ENCODE peak calls at places on chromosome 14, in seven cellular contexts. B is colonic mucosa; N is keratinocyte; W is CD8-positive, alpha-beta T cell; O is mucosa of descending colon; R is astrocyte; K is AG10803. H is an unnamed sample.

GRCh38 chr14:43359317-43359716 is 1147.8 kb downstream of the FSCB start:
- DNase-seq in K (no peak), B (no peak), N (no peak), O (no peak), R (no peak), W (no peak), H (no peak)

GRCh38 chr14:21332950-21333349 is 50.9 kb downstream of the SUPT16H start:
- DNase-seq in R (no peak), W (no peak), K (no peak), O (no peak), N (no peak), B (no peak), H (no peak)

GRCh38 chr14:71384007-71384605 is 476.8 kb downstream of the PCNX1 start:
- DNase-seq in W (no peak), R (no peak), N (no peak), K (no peak), B (no peak), O (no peak), H (no peak)

GRCh38 chr14:78005325-78005724 is 164.8 kb upstream of the NRXN3 start:
- DNase-seq in O (no peak), R (peak), B (no peak), N (no peak), K (peak), W (no peak), H (no peak)

GRCh38 chr14:85948163-85948562 is 418.2 kb downstream of the FLRT2 start:
- DNase-seq in O (no peak), N (no peak), B (no peak), W (no peak), K (no peak), R (no peak), H (no peak)

GRCh38 chr14:74048291-74048690 is 29.1 kb downstream of the BBOF1 start:
- DNase-seq in K (no peak), N (peak), R (peak), O (no peak), B (no peak), W (no peak), H (no peak)

GRCh38 chr14:77973246-77973645 is 173.3 kb downstream of the ADCK1 start:
- DNase-seq in N (no peak), W (no peak), O (no peak), R (no peak), K (no peak), B (no peak), H (no peak)

GRCh38 chr14:65164068-65164824 is 61.9 kb upstream of the MAX start:
- DNase-seq in B (peak), O (no peak), N (no peak), W (peak), K (peak), R (no peak), H (no peak)

GRCh38 chr14:90354551-90355298 is 23.0 kb upstream of the NRDE2 start:
- DNase-seq in N (no peak), W (no peak), B (no peak), R (no peak), O (no peak), K (no peak), H (no peak)

GRCh38 chr14:81889529-81889928 is 355.9 kb upstream of the SEL1L start:
- DNase-seq in W (no peak), K (no peak), O (no peak), N (no peak), B (no peak), R (no peak), H (no peak)

GRCh38 chr14:71720978-71721624 is 211.1 kb upstream of the RGS6 start:
- DNase-seq in B (peak), R (peak), N (peak), K (peak), O (no peak), W (no peak), H (no peak)

GRCh38 chr14:69694730-69695663 is 71.9 kb upstream of the SRSF5 start:
- DNase-seq in B (peak), O (peak), R (peak), N (no peak), W (no peak), K (peak), H (no peak)

GRCh38 chr14:88793259-88793625 is 489 bp upstream of the EML5 start:
- DNase-seq in R (no peak), K (no peak), W (no peak), B (peak), O (no peak), N (no peak), H (no peak)

GRCh38 chr14:100849432-100849831 is 23.5 kb downstream of the MEG3 start:
- DNase-seq in N (no peak), R (peak), W (no peak), K (no peak), B (no peak), O (peak), H (no peak)

GRCh38 chr14:76773188-76773885 is 12.1 kb downstream of the VASH1 start:
- DNase-seq in B (peak), W (no peak), O (no peak), R (peak), N (no peak), K (peak), H (peak)

GRCh38 chr14:57865066-57865449 is 834 bp downstream of the SLC35F4 start:
- DNase-seq in B (no peak), K (no peak), W (no peak), O (no peak), R (no peak), N (no peak), H (no peak)

GRCh38 chr14:98959410-98959809 is 312.6 kb downstream of the BCL11B start:
- DNase-seq in R (no peak), N (no peak), K (no peak), O (no peak), W (no peak), B (no peak), H (no peak)

GRCh38 chr14:96108061-96108795 is 69.1 kb downstream of the C14orf132 start:
- DNase-seq in W (peak), O (no peak), R (no peak), K (no peak), B (no peak), N (no peak), H (no peak)

GRCh38 chr14:88955470-88955869 is 131.0 kb downstream of the TTC8 start:
- DNase-seq in W (no peak), N (no peak), K (peak), O (no peak), B (no peak), R (peak), H (no peak)

GRCh38 chr14:52369305-52369781 is 55.2 kb downstream of the PTGER2 start:
- DNase-seq in O (no peak), W (no peak), B (no peak), R (peak), N (peak), K (peak), H (peak)

GRCh38 chr14:57611555-57612075 is 118.0 kb upstream of the CCDC198 start:
- DNase-seq in B (no peak), O (no peak), N (no peak), K (no peak), W (no peak), R (no peak), H (no peak)

GRCh38 chr14:101185081-101185835 is 281.7 kb upstream of the RTL1 start:
- DNase-seq in O (no peak), B (no peak), K (no peak), R (no peak), W (no peak), N (no peak), H (no peak)

GRCh38 chr14:56216631-56217379 is 98.6 kb downstream of the PELI2 start:
- DNase-seq in W (no peak), B (no peak), O (no peak), N (no peak), R (peak), K (peak), H (no peak)

GRCh38 chr14:94048676-94049624 is 22.8 kb downstream of the OTUB2 start:
- DNase-seq in K (no peak), W (no peak), B (no peak), O (no peak), R (no peak), N (no peak), H (no peak)

GRCh38 chr14:20478915-20479314 is 9.7 kb downstream of the PNP start:
- DNase-seq in N (no peak), W (no peak), K (no peak), O (no peak), R (no peak), B (no peak), H (no peak)

GRCh38 chr14:21965042-21965441 is 291.4 kb upstream of the OR4E1 start:
- DNase-seq in N (no peak), W (no peak), O (no peak), R (no peak), B (no peak), K (no peak), H (no peak)

GRCh38 chr14:37874429-37875109 is 279.1 kb downstream of the TTC6 start:
- DNase-seq in R (peak), N (peak), O (peak), W (peak), B (peak), K (peak), H (no peak)

GRCh38 chr14:35254736-35255135 is 37.4 kb upstream of the PSMA6 start:
- DNase-seq in O (no peak), N (no peak), K (no peak), W (no peak), R (no peak), B (no peak), H (no peak)

GRCh38 chr14:93935213-93935612 is 8.1 kb downstream of the FAM181A start:
- DNase-seq in B (no peak), R (no peak), N (no peak), W (no peak), O (no peak), K (no peak), H (no peak)

GRCh38 chr14:72892103-72892878 is 1.6 kb downstream of the DPF3 start:
- DNase-seq in B (peak), O (peak), W (no peak), N (no peak), R (peak), K (no peak), H (no peak)

GRCh38 chr14:105193916-105194782 is 13.0 kb upstream of the NUDT14 start:
- DNase-seq in B (no peak), R (no peak), K (no peak), N (no peak), W (no peak), O (no peak), H (no peak)
- TF ChIP-seq CTCF in B (no peak), R (no peak), K (no peak), N (no peak), W (no peak), O (no peak), H (no peak)

GRCh38 chr14:32934891-32935633 is 3.6 kb upstream of the NPAS3 start:
- DNase-seq in K (peak), W (no peak), O (no peak), R (peak), B (no peak), N (no peak), H (no peak)
- H3K4me3 ChIP-seq in K (peak), W (no peak), O (no peak), R (peak), B (no peak), N (no peak), H (peak)

GRCh38 chr14:68278568-68279436 is 459.2 kb downstream of the RAD51B start:
- DNase-seq in O (no peak), R (peak), K (peak), B (no peak), W (no peak), N (no peak), H (no peak)
- TF ChIP-seq CTCF in O (no peak), R (no peak), K (no peak), B (no peak), W (no peak), N (no peak), H (no peak)

DNA sequence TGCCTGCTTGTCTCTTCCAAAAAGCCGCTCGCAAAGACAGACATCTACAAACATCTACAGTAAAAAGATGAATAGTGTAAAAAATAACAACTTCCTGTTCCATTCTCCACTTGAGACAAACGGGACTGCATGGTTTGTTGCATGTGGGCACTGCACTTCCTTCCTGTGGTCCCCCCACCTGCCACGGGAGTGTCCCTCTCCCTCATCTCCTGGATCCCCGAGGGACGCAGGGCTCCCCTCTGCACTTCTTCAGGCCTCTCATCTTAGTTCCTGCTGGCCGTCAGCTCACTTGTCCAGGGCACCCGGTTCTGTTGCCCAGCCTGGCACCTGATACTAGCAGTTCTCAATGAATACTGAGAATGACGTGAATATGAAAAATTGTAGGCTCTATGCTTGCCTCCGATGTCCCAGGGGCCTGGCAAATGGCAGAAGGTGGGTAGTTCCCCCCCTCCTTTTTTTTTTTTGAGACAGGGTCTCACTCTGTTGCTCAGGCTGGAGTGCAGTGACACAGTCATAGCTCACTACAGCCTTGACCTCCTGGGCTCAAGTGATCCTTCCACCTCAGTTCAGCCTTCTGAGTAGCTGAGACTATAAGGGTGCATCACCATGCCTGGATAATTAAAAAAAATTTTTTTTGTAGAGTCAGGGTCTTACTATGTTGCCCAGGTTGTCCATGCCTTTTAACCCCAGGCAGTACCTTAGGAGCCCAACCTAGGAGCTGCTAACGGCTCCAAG is 3.5 kb upstream of the KLC1 start:
- DNase-seq in R (no peak), K (no peak), O (no peak), B (peak), W (peak), N (no peak), H (no peak)
- H3K4me3 ChIP-seq in R (no peak), K (no peak), O (no peak), B (no peak), W (peak), N (no peak), H (no peak)

GRCh38 chr14:49620182-49621113 is at the start of the genes MGAT2 and RPL36AL:
- DNase-seq in B (peak), N (peak), R (peak), K (peak), W (peak), O (peak), H (peak)
- TF ChIP-seq CTCF in B (no peak), N (peak), R (no peak), K (peak), W (no peak), O (peak), H (peak)

DNA sequence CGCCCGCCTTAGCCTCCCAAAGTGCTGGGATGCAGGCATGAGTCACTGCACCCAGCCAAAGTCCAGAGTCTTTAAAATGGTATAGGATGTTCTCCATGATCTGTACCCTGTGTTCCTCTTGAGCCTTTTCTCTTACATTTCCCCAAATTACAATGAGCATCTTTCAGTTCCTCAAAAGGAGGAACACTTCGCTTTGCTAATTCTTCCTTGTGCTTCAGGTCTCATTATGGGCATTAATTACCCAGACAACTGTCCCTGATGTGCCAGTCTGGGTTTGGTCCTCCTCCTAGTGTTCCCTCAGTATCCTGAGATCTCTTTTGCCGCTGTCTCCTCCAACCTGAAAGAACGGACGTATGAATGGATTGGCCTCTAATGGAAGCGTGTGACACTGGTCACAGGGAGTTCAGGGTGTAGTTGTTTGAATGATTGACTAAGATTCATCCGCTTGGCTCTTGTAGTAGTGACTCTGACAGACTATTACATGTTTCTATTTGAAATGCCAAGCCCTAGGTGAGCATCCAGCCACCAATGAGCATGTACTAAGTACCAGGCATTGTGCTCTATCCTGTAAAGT is 8.2 kb downstream of the PRKCH start:
- DNase-seq in W (no peak), O (no peak), R (no peak), N (no peak), B (no peak), K (no peak), H (no peak)
- H3K4me3 ChIP-seq in W (peak), O (no peak), R (no peak), N (no peak), B (no peak), K (no peak), H (no peak)

DNA sequence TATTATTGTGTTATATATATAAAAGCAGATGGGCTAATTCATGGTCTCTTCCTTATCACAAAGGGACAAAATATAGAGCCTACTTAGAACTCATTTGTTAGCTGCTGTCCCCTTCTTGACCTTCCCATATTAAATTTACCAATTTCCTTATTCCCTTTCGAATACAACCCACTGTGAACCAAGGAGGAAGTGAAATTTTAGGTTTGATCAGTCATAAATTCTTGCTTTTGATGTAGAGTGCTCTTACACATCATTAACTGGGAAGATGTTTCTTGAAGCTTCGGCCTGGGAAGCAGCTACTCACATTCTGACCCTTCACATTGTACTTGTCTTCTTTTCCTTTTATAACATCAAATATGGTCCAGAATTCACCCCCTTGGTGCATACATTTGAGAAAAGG is 579.0 kb downstream of the LRFN5 start:
- DNase-seq in N (no peak), K (no peak), B (no peak), O (no peak), R (no peak), W (no peak), H (no peak)
- TF ChIP-seq CTCF in N (no peak), K (no peak), B (no peak), O (no peak), R (no peak), W (no peak), H (no peak)

DNA sequence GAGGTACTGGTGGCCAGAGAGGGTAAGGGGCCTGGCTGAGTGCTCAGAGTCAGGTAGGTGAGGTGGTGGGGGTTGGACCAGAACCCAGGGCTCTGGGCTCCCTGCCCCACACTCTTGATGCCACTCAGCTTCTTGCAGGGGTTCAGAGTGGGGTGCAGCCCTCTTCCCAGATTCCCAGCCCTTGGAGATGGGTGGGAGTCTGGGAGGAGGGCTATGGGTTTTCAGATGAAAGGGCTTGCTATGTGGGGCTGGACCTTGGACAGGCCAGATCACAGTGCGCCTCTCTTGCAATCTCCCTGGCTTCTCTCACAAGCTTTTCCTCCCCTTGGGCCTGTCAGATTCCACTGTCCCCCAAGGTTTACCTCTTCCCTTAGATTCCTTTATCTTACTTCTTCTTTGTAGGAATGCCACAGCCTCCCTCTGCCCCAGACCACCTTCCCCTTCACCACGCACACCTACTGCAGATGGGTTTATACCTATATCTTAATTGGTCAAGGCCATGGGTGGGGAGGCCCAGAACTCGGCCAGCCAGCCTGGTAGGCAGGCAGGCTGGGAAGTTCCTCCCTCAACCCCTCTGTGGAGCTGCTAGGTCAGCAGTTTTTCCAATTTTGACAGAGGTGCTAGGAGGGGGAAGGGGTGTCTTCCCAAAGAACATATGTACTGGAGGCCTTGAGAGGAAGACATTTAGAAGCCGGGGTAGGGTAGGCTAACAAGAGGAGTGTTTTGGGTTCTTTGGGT is 1.3 kb downstream of the NYNRIN start:
- DNase-seq in N (no peak), R (no peak), K (no peak), B (no peak), O (no peak), W (no peak), H (no peak)
- H3K4me3 ChIP-seq in N (no peak), R (peak), K (peak), B (peak), O (no peak), W (no peak), H (no peak)

H was measured in AG09309.